ENCODE peak calls at places on chromosome 16, in seven cellular contexts. Q is activated CD8-positive, alpha-beta memory T cell treated with anti-CD3 and anti-CD28 coated beads for 24 hours; Z is AG08396; M is ACHN; P is SW480; S is stimulated activated CD8-positive, alpha-beta memory T cell treated with anti-CD3 and anti-CD28 coated beads, Interleukin-7, amount 100 ng/mL, for 48 hours; C is skeletal muscle cell. V is an unnamed sample.

GRCh38 chr16:70649300-70649699 is 2.9 kb downstream of the IL34 start:
- DNase-seq in C (no peak), Q (no peak), Z (no peak), M (no peak), S (no peak), P (no peak), V (no peak)

GRCh38 chr16:75304521-75305363 is 53.3 kb upstream of the BCAR1 start:
- DNase-seq in Q (no peak), C (peak; percentile 46), P (peak; percentile 44), M (peak; percentile 78), S (no peak), Z (peak; percentile 64), V (no peak)

GRCh38 chr16:51151435-51151950 is 423 bp upstream of the SALL1 start:
- DNase-seq in P (no peak), M (peak; percentile 86), C (peak; percentile 60), S (no peak), Q (no peak), Z (peak; percentile 84), V (no peak)

GRCh38 chr16:50093607-50094570 is 28.1 kb downstream of the HEATR3 start:
- DNase-seq in C (peak; percentile 49), Z (peak; percentile 9), P (no peak), S (no peak), M (no peak), Q (no peak), V (no peak)

GRCh38 chr16:57697896-57698537 is 3.4 kb downstream of the DRC7 start:
- DNase-seq in P (no peak), S (no peak), Z (no peak), M (no peak), C (no peak), Q (no peak), V (no peak)

GRCh38 chr16:81335669-81336068 is 20.9 kb downstream of the GAN start:
- DNase-seq in M (no peak), S (no peak), P (no peak), Q (no peak), Z (no peak), C (no peak), V (no peak)

GRCh38 chr16:88349903-88350900 is 32.6 kb upstream of the ZNF469 start:
- DNase-seq in Q (no peak), C (no peak), S (no peak), P (no peak), Z (no peak), M (no peak), V (no peak)

GRCh38 chr16:59878999-59879398 is 1144.9 kb upstream of the GOT2 start:
- DNase-seq in M (no peak), Z (no peak), P (no peak), Q (no peak), S (no peak), C (no peak), V (no peak)

GRCh38 chr16:54062361-54063346 is 223.9 kb downstream of the IRX3 start:
- DNase-seq in C (no peak), S (no peak), Z (no peak), M (no peak), Q (no peak), P (no peak), V (no peak)

GRCh38 chr16:4142268-4142667 is 26.0 kb upstream of the ADCY9 start:
- DNase-seq in P (peak; percentile 7), Q (no peak), C (no peak), M (no peak), Z (no peak), S (no peak), V (no peak)

GRCh38 chr16:86882586-86883280 is 304.4 kb downstream of the FOXL1 start:
- DNase-seq in M (peak; percentile 79), P (no peak), S (no peak), C (peak; percentile 65), Q (no peak), Z (peak; percentile 83), V (no peak)

GRCh38 chr16:50627419-50627818 is 53.7 kb downstream of the SNX20 start:
- DNase-seq in C (no peak), S (peak; percentile 10), M (peak; percentile 20), Q (peak; percentile 67), P (no peak), Z (no peak), V (no peak)

GRCh38 chr16:87068316-87068715 is 248.9 kb downstream of the C16orf95 start:
- DNase-seq in Z (no peak), P (no peak), S (no peak), Q (no peak), C (no peak), M (no peak), V (no peak)

GRCh38 chr16:57614546-57615343 is 13.7 kb upstream of the ADGRG1 start:
- DNase-seq in Q (peak; percentile 82), S (no peak), P (no peak), M (no peak), Z (no peak), C (no peak), V (no peak)

GRCh38 chr16:71344315-71344905 is 14.1 kb upstream of the CALB2 start:
- DNase-seq in M (no peak), S (no peak), Z (no peak), P (peak; percentile 48), C (no peak), Q (no peak), V (peak; percentile 72)

GRCh38 chr16:27242868-27243590 is 25.5 kb downstream of the NSMCE1 start:
- DNase-seq in C (peak; percentile 87), Z (peak; percentile 76), S (no peak), M (peak; percentile 77), Q (peak; percentile 62), P (peak; percentile 20), V (no peak)

GRCh38 chr16:81885976-81886586 is 107.0 kb downstream of the PLCG2 start:
- DNase-seq in P (peak; percentile 41), S (no peak), M (peak; percentile 47), Z (peak; percentile 63), Q (no peak), C (no peak), V (no peak)

GRCh38 chr16:59510008-59510424 is 775.9 kb upstream of the GOT2 start:
- DNase-seq in S (no peak), C (no peak), Z (no peak), P (no peak), Q (no peak), M (no peak), V (no peak)

V was measured in osteocyte.